ENCODE peak calls at places on chromosomes 3 and 15, in four cellular contexts. K is germinal center, L is KBM-7, U is AG20443. C is an unnamed sample.

GRCh38 chr15:36644156-36644896 is 64.9 kb downstream of the CDIN1 start:
- DNase-seq in K (no peak), L (no peak), U (no peak), C (peak; percentile 88)

GRCh38 chr3:180196658-180197057 is 159.9 kb upstream of the PEX5L start:
- DNase-seq in K (no peak), L (no peak), U (no peak), C (no peak)

GRCh38 chr15:71151061-71151460 is 35.8 kb downstream of the THSD4 start:
- DNase-seq in K (no peak), L (no peak), U (peak; percentile 37), C (no peak)

GRCh38 chr15:71651750-71652186 is 158.6 kb upstream of the NR2E3 start:
- DNase-seq in K (peak; percentile 19), L (peak; percentile 32), U (peak; percentile 52), C (peak; percentile 19)

GRCh38 chr15:69160976-69161877 is 792 bp downstream of the GLCE start:
- DNase-seq in K (peak; percentile 35), L (peak; percentile 76), U (peak; percentile 46), C (peak; percentile 53)

GRCh38 chr3:134038071-134038491 is 8.4 kb upstream of the SLCO2A1 start:
- DNase-seq in K (no peak), L (no peak), U (no peak), C (no peak)

GRCh38 chr3:13115991-13116390 is 42.8 kb upstream of the IQSEC1 start:
- DNase-seq in K (no peak), L (no peak), U (no peak), C (no peak)

GRCh38 chr3:13588221-13588701 is 39.3 kb downstream of the FBLN2 start:
- DNase-seq in K (no peak), L (no peak), U (no peak), C (no peak)

GRCh38 chr15:96595951-96596350 is 265.5 kb downstream of the NR2F2 start:
- DNase-seq in K (no peak), L (no peak), U (no peak), C (no peak)

GRCh38 chr15:66882251-66883020 is 180.4 kb downstream of the SMAD6 start:
- DNase-seq in K (no peak), L (no peak), U (peak; percentile 77), C (no peak)

GRCh38 chr3:42128526-42128925 is 37.4 kb downstream of the TRAK1 start:
- DNase-seq in K (no peak), L (no peak), U (no peak), C (no peak)

GRCh38 chr3:84042717-84043116 is 916.1 kb upstream of the CADM2 start:
- DNase-seq in K (no peak), L (no peak), U (no peak), C (no peak)

GRCh38 chr3:38836561-38836960 is 20.5 kb upstream of the SCN10A start:
- DNase-seq in K (no peak), L (no peak), U (no peak), C (no peak)

GRCh38 chr15:45022871-45023658 is at the start of gene SORD:
- DNase-seq in K (peak; percentile 97), L (peak; percentile 90), U (peak; percentile 99), C (peak; percentile 92)

GRCh38 chr3:180466401-180467005 is 135.5 kb upstream of the TTC14 start:
- DNase-seq in K (no peak), L (no peak), U (no peak), C (no peak)

GRCh38 chr3:129992781-129993180 is 18.3 kb downstream of the TRH start:
- DNase-seq in K (no peak), L (no peak), U (peak; percentile 67), C (peak; percentile 39)

GRCh38 chr15:80567721-80568157 is 127.4 kb upstream of the ABHD17C start:
- DNase-seq in K (peak; percentile 17), L (peak; percentile 81), U (peak; percentile 86), C (peak; percentile 52)

GRCh38 chr3:193132923-193133463 is 108.0 kb upstream of the PLAAT1 start:
- DNase-seq in K (no peak), L (no peak), U (no peak), C (no peak)

GRCh38 chr15:78968539-78969271 is 23.9 kb upstream of the CTSH start:
- DNase-seq in K (no peak), L (no peak), U (no peak), C (no peak)

GRCh38 chr3:3127432-3128010 is 781 bp downstream of the TRNT1 start:
- DNase-seq in K (no peak), L (peak; percentile 35), U (peak; percentile 52), C (peak; percentile 18)

GRCh38 chr3:4350789-4351163 is 47.6 kb downstream of the SETMAR start:
- DNase-seq in K (peak; percentile 69), L (peak; percentile 83), U (peak; percentile 76), C (peak; percentile 83)

GRCh38 chr15:81642451-81642990 is 268.5 kb upstream of the TMC3 start:
- DNase-seq in K (no peak), L (no peak), U (no peak), C (no peak)

GRCh38 chr15:78242128-78242527 is 7.8 kb upstream of the ACSBG1 start:
- DNase-seq in K (no peak), L (peak; percentile 73), U (no peak), C (peak; percentile 33)

GRCh38 chr3:64152100-64152499 is 73.2 kb downstream of the PRICKLE2 start:
- DNase-seq in K (no peak), L (no peak), U (peak; percentile 43), C (no peak)

GRCh38 chr3:46695177-46695961 is 1.9 kb upstream of the ALS2CL start:
- DNase-seq in K (peak; percentile 38), L (peak; percentile 88), U (no peak), C (no peak)

GRCh38 chr15:57570340-57570739 is 21.4 kb upstream of the MYZAP start:
- DNase-seq in K (no peak), L (no peak), U (no peak), C (no peak)

GRCh38 chr3:45551214-45552010 is 43.1 kb upstream of the LIMD1 start:
- DNase-seq in K (no peak), L (no peak), U (peak; percentile 92), C (no peak)

GRCh38 chr15:55770808-55771207 is 27.9 kb upstream of the PRTG start:
- DNase-seq in K (no peak), L (no peak), U (no peak), C (peak; percentile 25)

GRCh38 chr3:142987707-142988106 is 13.7 kb upstream of the U2SURP start:
- DNase-seq in K (no peak), L (no peak), U (no peak), C (no peak)

GRCh38 chr3:154684021-154684420 is 254.0 kb upstream of the GPR149 start:
- DNase-seq in K (peak; percentile 6), L (peak; percentile 21), U (no peak), C (no peak)

GRCh38 chr3:196740476-196741400 is 1.1 kb downstream of the PAK2 start:
- DNase-seq in K (peak; percentile 16), L (peak; percentile 54), U (peak; percentile 51), C (peak; percentile 61)

GRCh38 chr15:91456251-91456718 is 356.2 kb downstream of the SV2B start:
- DNase-seq in K (no peak), L (no peak), U (no peak), C (no peak)

GRCh38 chr15:74130089-74130848 is at the start of gene ISLR2:
- DNase-seq in K (no peak), L (no peak), U (peak; percentile 26), C (peak; percentile 54)

GRCh38 chr15:67066041-67067021 is 929 bp downstream of the SMAD3 start:
- DNase-seq in K (no peak), L (no peak), U (peak; percentile 42), C (no peak)

GRCh38 chr15:39788108-39788507 is 5.5 kb upstream of the FSIP1 start:
- DNase-seq in K (no peak), L (no peak), U (no peak), C (no peak)

GRCh38 chr3:152885066-152885465 is 50.1 kb downstream of the P2RY1 start:
- DNase-seq in K (no peak), L (peak; percentile 78), U (no peak), C (no peak)

GRCh38 chr3:53161820-53162671 is 1.0 kb downstream of the PRKCD start:
- DNase-seq in K (peak; percentile 76), L (peak; percentile 63), U (peak; percentile 69), C (peak; percentile 23)

GRCh38 chr3:123412811-123413588 is 35.9 kb downstream of the ADCY5 start:
- DNase-seq in K (no peak), L (no peak), U (peak; percentile 36), C (no peak)

C was measured in SK-N-DZ.